ENCODE peak calls at places on chromosomes 13 and 19, in eight cellular contexts. Y is IMR-90, Q is HFF-Myc, B is NCI-H2029, N is NCI-H510A treated with DMSO at 0.1 percent for 48 hours, E is EH, T is skeletal muscle cell, F is brain microvascular endothelial cell. W is an unnamed sample.

GRCh38 chr19:46162731-46163130 is 14.7 kb downstream of the IGFL2 start:
- DNase-seq in F (no peak), Q (no peak), B (no peak), Y (no peak), T (no peak), E (no peak), N (no peak), W (no peak)

GRCh38 chr19:54373781-54374266 is 9.1 kb upstream of the LAIR1 start:
- DNase-seq in N (no peak), T (no peak), F (no peak), Y (no peak), Q (no peak), B (no peak), E (no peak), W (no peak)

GRCh38 chr19:10568444-10568825 is 344 bp downstream of the CDKN2D start:
- DNase-seq in E (no peak), T (no peak), N (no peak), B (peak), Y (no peak), F (no peak), Q (no peak), W (no peak)

GRCh38 chr13:19961924-19962323 is 3.4 kb downstream of the ZMYM2 start:
- DNase-seq in N (no peak), T (no peak), E (no peak), B (no peak), Q (no peak), F (no peak), Y (peak), W (no peak)

GRCh38 chr13:69935043-69935442 is 172.6 kb upstream of the ATXN8OS start:
- DNase-seq in Q (no peak), Y (no peak), B (no peak), F (no peak), T (no peak), N (no peak), E (no peak), W (no peak)

GRCh38 chr13:97109841-97110492 is 112.2 kb upstream of the MBNL2 start:
- DNase-seq in N (peak), T (peak), E (peak), F (peak), B (peak), Y (peak), Q (no peak), W (peak)

GRCh38 chr13:102903659-102904407 is 58.0 kb downstream of the ERCC5 start:
- DNase-seq in T (no peak), Q (no peak), B (no peak), N (no peak), Y (peak), F (peak), E (peak), W (no peak)

GRCh38 chr13:32016631-32017030 is 14.9 kb upstream of the FRY start:
- DNase-seq in Y (no peak), T (no peak), F (no peak), Q (no peak), E (peak), B (no peak), N (no peak), W (no peak)

GRCh38 chr13:99980201-99981114 is 1.1 kb upstream of the ZIC2 start:
- DNase-seq in N (peak), F (peak), Q (no peak), B (peak), Y (peak), T (peak), E (peak), W (peak)

GRCh38 chr19:39352549-39353285 is 10.5 kb downstream of the SAMD4B start:
- DNase-seq in T (no peak), N (no peak), Y (no peak), E (no peak), F (no peak), Q (no peak), B (no peak), W (no peak)

GRCh38 chr19:1774999-1775772 is 21.9 kb downstream of the ONECUT3 start:
- DNase-seq in N (no peak), B (peak), Y (no peak), E (no peak), Q (no peak), F (no peak), T (no peak), W (no peak)

GRCh38 chr19:2041686-2042484 is 9.2 kb downstream of the MKNK2 start:
- DNase-seq in N (peak), F (peak), Y (peak), B (peak), T (peak), Q (peak), E (peak), W (peak)

GRCh38 chr13:111952814-111953213 is 114.1 kb upstream of the SOX1 start:
- DNase-seq in Y (no peak), N (no peak), F (no peak), E (no peak), Q (no peak), T (no peak), B (no peak), W (no peak)

GRCh38 chr19:3358392-3358918 is 7.9 kb upstream of the NFIC start:
- DNase-seq in B (no peak), T (no peak), Q (no peak), E (no peak), Y (no peak), N (no peak), F (no peak), W (no peak)